ENCODE peak calls at places on chromosomes 12 and 14, in seven cellular contexts. One of them, this sample, is unnamed.

GRCh38 chr12:52615208-52615868 is 3.0 kb downstream of the KRT73 start:
- DNase-seq in H9: peak
- DNase-seq in IMR-90: peak
- DNase-seq in mesenchymal stem cell: no peak
- DNase-seq in mesendoderm: no peak
- DNase-seq in H1: no peak
- DNase-seq in trophoblast cell: no peak
- DNase-seq in this sample: no peak

GRCh38 chr12:52813885-52814709 is at the start of gene KRT4:
- DNase-seq in trophoblast cell: no peak
- DNase-seq in H9: no peak
- DNase-seq in IMR-90: no peak
- DNase-seq in H1: no peak
- DNase-seq in mesendoderm: no peak
- DNase-seq in mesenchymal stem cell: no peak
- DNase-seq in this sample: no peak

GRCh38 chr14:98692832-98693231 is 579.2 kb downstream of the BCL11B start:
- DNase-seq in H9: no peak
- DNase-seq in trophoblast cell: no peak
- DNase-seq in mesenchymal stem cell: no peak
- DNase-seq in H1: no peak
- DNase-seq in IMR-90: no peak
- DNase-seq in mesendoderm: no peak
- DNase-seq in this sample: no peak

GRCh38 chr14:73476451-73476905 is 14.3 kb upstream of the RIOX1 start:
- DNase-seq in mesendoderm: no peak
- DNase-seq in H1: no peak
- DNase-seq in IMR-90: no peak
- DNase-seq in trophoblast cell: no peak
- DNase-seq in mesenchymal stem cell: no peak
- DNase-seq in H9: no peak
- DNase-seq in this sample: no peak

GRCh38 chr12:15546102-15546701 is 223.9 kb downstream of the PTPRO start:
- DNase-seq in IMR-90: no peak
- DNase-seq in mesendoderm: no peak
- DNase-seq in mesenchymal stem cell: no peak
- DNase-seq in H9: no peak
- DNase-seq in H1: no peak
- DNase-seq in trophoblast cell: no peak
- DNase-seq in this sample: no peak

GRCh38 chr12:124512667-124513296 is 54.6 kb downstream of the NCOR2 start:
- DNase-seq in H1: peak
- DNase-seq in IMR-90: peak
- DNase-seq in H9: peak
- DNase-seq in trophoblast cell: peak
- DNase-seq in mesendoderm: peak
- DNase-seq in mesenchymal stem cell: peak
- DNase-seq in this sample: peak

GRCh38 chr12:54404061-54405004 is 14.7 kb downstream of the ITGA5 start:
- DNase-seq in mesendoderm: peak
- DNase-seq in mesenchymal stem cell: peak
- DNase-seq in H9: peak
- DNase-seq in trophoblast cell: peak
- DNase-seq in H1: peak
- DNase-seq in IMR-90: peak
- DNase-seq in this sample: peak

GRCh38 chr12:102054345-102054744 is 7.4 kb downstream of the WASHC3 start:
- DNase-seq in H9: no peak
- DNase-seq in trophoblast cell: no peak
- DNase-seq in IMR-90: no peak
- DNase-seq in mesendoderm: no peak
- DNase-seq in H1: no peak
- DNase-seq in mesenchymal stem cell: no peak
- DNase-seq in this sample: no peak

GRCh38 chr14:101216725-101217463 is 313.4 kb upstream of the RTL1 start:
- DNase-seq in IMR-90: no peak
- DNase-seq in mesendoderm: no peak
- DNase-seq in H9: no peak
- DNase-seq in H1: no peak
- DNase-seq in trophoblast cell: no peak
- DNase-seq in mesenchymal stem cell: no peak
- DNase-seq in this sample: no peak

GRCh38 chr12:2454778-2455177 is 340.0 kb upstream of the FKBP4 start:
- DNase-seq in mesendoderm: no peak
- DNase-seq in mesenchymal stem cell: no peak
- DNase-seq in H1: no peak
- DNase-seq in trophoblast cell: no peak
- DNase-seq in H9: no peak
- DNase-seq in IMR-90: no peak
- DNase-seq in this sample: no peak

GRCh38 chr14:98227000-98227726 is 1044.8 kb downstream of the BCL11B start:
- DNase-seq in mesenchymal stem cell: no peak
- DNase-seq in H9: no peak
- DNase-seq in trophoblast cell: no peak
- DNase-seq in mesendoderm: no peak
- DNase-seq in H1: no peak
- DNase-seq in IMR-90: no peak
- DNase-seq in this sample: no peak

GRCh38 chr12:74391283-74391682 is 146.4 kb upstream of the ATXN7L3B start:
- DNase-seq in mesendoderm: no peak
- DNase-seq in H9: no peak
- DNase-seq in trophoblast cell: no peak
- DNase-seq in IMR-90: no peak
- DNase-seq in mesenchymal stem cell: no peak
- DNase-seq in H1: no peak
- DNase-seq in this sample: no peak

GRCh38 chr14:39175445-39176262 is 600 bp downstream of the PNN start:
- DNase-seq in trophoblast cell: peak
- DNase-seq in H9: peak
- DNase-seq in IMR-90: peak
- DNase-seq in mesendoderm: peak
- DNase-seq in H1: no peak
- DNase-seq in mesenchymal stem cell: no peak
- DNase-seq in this sample: no peak

GRCh38 chr14:86798330-86798729 is 1194.7 kb downstream of the GALC start:
- DNase-seq in H1: no peak
- DNase-seq in trophoblast cell: no peak
- DNase-seq in IMR-90: peak
- DNase-seq in mesenchymal stem cell: no peak
- DNase-seq in H9: no peak
- DNase-seq in mesendoderm: no peak
- DNase-seq in this sample: no peak

GRCh38 chr12:65958456-65958855 is 134.2 kb downstream of the HMGA2 start:
- DNase-seq in trophoblast cell: peak
- DNase-seq in H1: no peak
- DNase-seq in H9: no peak
- DNase-seq in IMR-90: peak
- DNase-seq in mesendoderm: peak
- DNase-seq in mesenchymal stem cell: no peak
- DNase-seq in this sample: no peak

GRCh38 chr14:76918751-76919421 is 92.7 kb downstream of the LRRC74A start:
- DNase-seq in trophoblast cell: peak
- DNase-seq in H9: peak
- DNase-seq in IMR-90: peak
- DNase-seq in mesendoderm: peak
- DNase-seq in mesenchymal stem cell: peak
- DNase-seq in H1: no peak
- DNase-seq in this sample: no peak

GRCh38 chr14:79363291-79363690 is 848.0 kb downstream of the DIO2 start:
- DNase-seq in IMR-90: no peak
- DNase-seq in mesenchymal stem cell: no peak
- DNase-seq in mesendoderm: no peak
- DNase-seq in trophoblast cell: no peak
- DNase-seq in H9: no peak
- DNase-seq in H1: no peak
- DNase-seq in this sample: no peak

GRCh38 chr14:58298477-58298879 is at the start of gene ARID4A:
- DNase-seq in H9: no peak
- DNase-seq in mesendoderm: no peak
- DNase-seq in trophoblast cell: peak
- DNase-seq in mesenchymal stem cell: no peak
- DNase-seq in IMR-90: no peak
- DNase-seq in H1: no peak
- DNase-seq in this sample: no peak

GRCh38 chr14:72049462-72049861 is 117.2 kb downstream of the RGS6 start:
- DNase-seq in IMR-90: no peak
- DNase-seq in trophoblast cell: peak
- DNase-seq in H1: no peak
- DNase-seq in mesendoderm: no peak
- DNase-seq in H9: no peak
- DNase-seq in mesenchymal stem cell: no peak
- DNase-seq in this sample: no peak

GRCh38 chr14:35366048-35366428 is 38.5 kb downstream of the NFKBIA start:
- DNase-seq in H1: no peak
- DNase-seq in H9: no peak
- DNase-seq in mesendoderm: no peak
- DNase-seq in IMR-90: peak
- DNase-seq in trophoblast cell: peak
- DNase-seq in mesenchymal stem cell: peak
- DNase-seq in this sample: no peak

DNA sequence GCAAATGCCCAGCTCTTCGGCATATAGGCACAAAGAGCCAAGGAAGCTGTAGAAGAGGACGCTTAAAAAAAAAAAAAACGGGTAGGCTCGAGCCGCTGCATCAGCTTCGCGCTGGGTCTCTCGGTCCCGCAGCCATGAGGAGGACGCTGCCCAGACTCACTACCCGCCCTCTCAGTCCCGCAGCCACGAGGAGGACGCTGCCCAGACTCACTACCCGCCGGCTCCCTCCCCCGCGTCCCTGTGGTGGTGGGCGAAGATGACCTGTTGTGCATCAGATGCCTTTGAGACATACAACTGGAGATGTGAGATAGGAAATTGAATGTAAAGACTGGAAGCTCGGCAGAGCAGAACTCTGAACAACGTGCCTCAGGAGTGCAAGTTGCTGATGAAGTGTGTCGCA is 11.4 kb upstream of the SPSB2 start:
- DNase-seq in mesenchymal stem cell: no peak
- DNase-seq in IMR-90: no peak
- DNase-seq in H9: peak
- DNase-seq in H1: no peak
- DNase-seq in mesendoderm: no peak
- DNase-seq in trophoblast cell: no peak
- DNase-seq in this sample: no peak
- H2BK120ac ChIP-seq in mesenchymal stem cell: no peak
- H2BK120ac ChIP-seq in IMR-90: no peak
- H2BK120ac ChIP-seq in H9: no peak
- H2BK120ac ChIP-seq in H1: peak
- H2BK120ac ChIP-seq in mesendoderm: no peak
- H2BK120ac ChIP-seq in trophoblast cell: no peak
- H2BK120ac ChIP-seq in this sample: peak

DNA sequence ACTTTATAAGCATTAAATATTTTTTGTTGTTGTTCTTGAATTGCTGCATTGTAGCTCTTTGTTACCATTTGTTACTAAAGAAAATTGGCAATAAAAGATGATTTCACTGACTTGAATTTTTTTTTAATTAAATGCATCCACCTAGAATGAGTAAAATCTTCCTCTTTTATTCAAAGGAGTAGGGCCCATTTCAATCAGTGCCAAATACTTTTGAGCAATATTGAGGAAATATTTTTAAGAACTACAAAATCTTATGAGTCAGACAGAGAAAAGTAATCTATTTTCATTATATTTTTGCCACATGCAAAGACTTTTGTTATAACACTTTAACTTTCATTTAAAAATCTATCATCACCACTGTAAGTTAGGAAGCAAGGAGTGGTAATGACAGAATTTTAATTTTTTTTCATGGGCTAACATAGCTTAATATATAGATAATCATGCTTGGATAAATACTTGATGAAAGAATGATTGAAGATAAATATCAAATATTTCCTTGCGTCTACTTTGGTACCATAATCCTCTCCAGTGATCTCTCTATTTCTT is 345.2 kb upstream of the KITLG start:
- DNase-seq in H1: no peak
- DNase-seq in mesenchymal stem cell: no peak
- DNase-seq in H9: no peak
- DNase-seq in trophoblast cell: no peak
- DNase-seq in mesendoderm: no peak
- DNase-seq in IMR-90: peak
- DNase-seq in this sample: no peak
- H3K9ac ChIP-seq in H1: no peak
- H3K9ac ChIP-seq in mesenchymal stem cell: peak
- H3K9ac ChIP-seq in H9: no peak
- H3K9ac ChIP-seq in trophoblast cell: no peak
- H3K9ac ChIP-seq in mesendoderm: no peak
- H3K9ac ChIP-seq in IMR-90: no peak
- H3K9ac ChIP-seq in this sample: no peak

DNA sequence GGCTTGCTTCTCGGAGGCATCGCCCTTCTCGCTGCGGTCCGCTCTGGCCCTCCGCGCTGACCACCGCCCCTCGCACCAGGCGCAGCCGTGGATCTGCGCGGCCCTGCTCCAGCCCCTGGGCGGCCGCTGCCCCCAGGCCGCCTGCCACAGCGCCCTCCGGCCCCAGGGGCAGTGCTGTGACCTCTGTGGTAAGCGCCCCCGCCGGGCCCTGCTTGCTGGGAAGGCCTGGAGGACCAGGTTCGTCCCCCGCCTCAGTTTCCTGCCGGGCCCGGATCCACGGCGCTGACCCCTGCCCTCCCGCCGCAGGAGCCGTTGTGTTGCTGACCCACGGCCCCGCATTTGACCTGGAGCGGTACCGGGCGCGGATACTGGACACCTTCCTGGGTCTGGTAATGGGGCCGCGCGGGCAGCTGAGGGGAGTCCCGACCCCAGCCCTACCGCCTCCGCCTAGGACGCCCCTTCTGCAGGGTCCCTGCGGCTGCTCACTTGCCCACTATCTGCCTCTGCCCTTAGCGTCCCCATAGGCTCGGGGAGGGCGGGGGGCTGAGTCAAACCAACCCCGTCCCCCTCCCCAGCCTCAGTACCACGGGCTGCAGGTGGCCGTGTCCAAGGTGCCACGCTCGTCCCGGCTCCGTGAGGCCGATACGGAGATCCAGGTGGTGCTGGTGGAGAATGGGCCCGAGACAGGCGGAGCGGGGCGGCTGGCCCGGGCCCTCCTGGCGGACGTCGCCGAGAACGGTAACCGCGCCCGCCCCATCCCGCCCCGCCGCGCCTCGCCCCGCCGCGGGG is 7.1 kb downstream of the AMN start:
- DNase-seq in H1: no peak
- DNase-seq in trophoblast cell: no peak
- DNase-seq in mesenchymal stem cell: no peak
- DNase-seq in H9: no peak
- DNase-seq in mesendoderm: no peak
- DNase-seq in IMR-90: no peak
- DNase-seq in this sample: no peak
- H2BK120ac ChIP-seq in H1: no peak
- H2BK120ac ChIP-seq in trophoblast cell: no peak
- H2BK120ac ChIP-seq in mesenchymal stem cell: no peak
- H2BK120ac ChIP-seq in H9: no peak
- H2BK120ac ChIP-seq in mesendoderm: no peak
- H2BK120ac ChIP-seq in IMR-90: no peak
- H2BK120ac ChIP-seq in this sample: peak

DNA sequence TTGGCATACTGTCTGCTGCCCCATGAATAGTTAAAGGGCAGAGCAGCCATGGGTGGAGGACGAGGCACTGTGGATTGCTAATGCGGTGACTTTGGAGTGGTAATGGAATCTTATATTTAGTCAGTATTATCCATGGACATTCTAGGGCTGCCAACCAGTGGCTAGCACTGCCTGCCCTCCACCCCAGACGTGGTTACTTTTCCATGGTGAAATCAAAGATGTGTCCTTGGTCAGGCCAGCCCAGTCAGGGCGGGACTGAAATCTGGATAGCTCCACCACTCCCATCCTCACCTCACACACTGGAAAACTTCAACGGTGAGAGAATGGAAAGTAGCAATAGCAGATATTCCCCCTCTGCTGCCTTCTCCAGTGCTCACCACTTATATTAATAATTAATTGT is 2.3 kb downstream of the TTC9 start:
- DNase-seq in trophoblast cell: no peak
- DNase-seq in H1: no peak
- DNase-seq in mesendoderm: no peak
- DNase-seq in H9: no peak
- DNase-seq in mesenchymal stem cell: no peak
- DNase-seq in IMR-90: no peak
- DNase-seq in this sample: no peak
- H3K9ac ChIP-seq in trophoblast cell: no peak
- H3K9ac ChIP-seq in H1: no peak
- H3K9ac ChIP-seq in mesendoderm: peak
- H3K9ac ChIP-seq in H9: no peak
- H3K9ac ChIP-seq in mesenchymal stem cell: no peak
- H3K9ac ChIP-seq in IMR-90: no peak
- H3K9ac ChIP-seq in this sample: no peak